ENCODE peak calls at places on chromosomes 3 and 15, in six cellular contexts. S is left ventricle myocardium inferior; K is GM23248; E is A549; O is CD4-positive, CD25-positive, alpha-beta regulatory T cell; Q is mammary epithelial cell. Y is an unnamed sample.

GRCh38 chr15:96416218-96416933 is 85.9 kb downstream of the NR2F2 start:
- DNase-seq in S (no peak), K (no peak), E (no peak), O (no peak), Q (no peak), Y (no peak)

GRCh38 chr3:60463655-60464054 is 787.6 kb downstream of the FHIT start:
- DNase-seq in S (no peak), K (no peak), E (no peak), O (no peak), Q (no peak), Y (no peak)

GRCh38 chr15:98896802-98897732 is 110.5 kb downstream of the PGPEP1L start:
- DNase-seq in S (no peak), K (peak; percentile 98), E (peak; percentile 99), O (no peak), Q (peak; percentile 100), Y (peak; percentile 38)

GRCh38 chr3:179853176-179853575 is 183.6 kb downstream of the PEX5L start:
- DNase-seq in S (no peak), K (peak; percentile 44), E (no peak), O (no peak), Q (no peak), Y (no peak)

GRCh38 chr15:37107071-37107753 is 6.9 kb upstream of the MEIS2 start:
- DNase-seq in S (no peak), K (no peak), E (no peak), O (no peak), Q (no peak), Y (peak; percentile 36)

GRCh38 chr3:134496481-134497071 is 10.7 kb downstream of the CEP63 start:
- DNase-seq in S (no peak), K (no peak), E (no peak), O (peak; percentile 29), Q (no peak), Y (no peak)

GRCh38 chr15:77187751-77188464 is 117.0 kb upstream of the TSPAN3 start:
- DNase-seq in S (no peak), K (peak; percentile 78), E (no peak), O (peak; percentile 32), Q (peak; percentile 11), Y (peak; percentile 55)

GRCh38 chr3:129224984-129225393 is 24.4 kb upstream of the COPG1 start:
- DNase-seq in S (peak; percentile 86), K (peak; percentile 89), E (peak; percentile 80), O (peak; percentile 54), Q (peak; percentile 63), Y (peak; percentile 90)

GRCh38 chr15:94053626-94054025 is 177.7 kb upstream of the MCTP2 start:
- DNase-seq in S (no peak), K (no peak), E (no peak), O (no peak), Q (no peak), Y (no peak)

GRCh38 chr3:143122089-143122430 is 2.5 kb downstream of the CHST2 start:
- DNase-seq in S (no peak), K (no peak), E (no peak), O (no peak), Q (no peak), Y (no peak)

GRCh38 chr3:137770066-137770805 is 6.1 kb downstream of the SOX14 start:
- DNase-seq in S (no peak), K (no peak), E (no peak), O (no peak), Q (no peak), Y (no peak)

GRCh38 chr3:179967622-179968021 is 69.1 kb downstream of the PEX5L start:
- DNase-seq in S (no peak), K (peak; percentile 37), E (no peak), O (no peak), Q (peak; percentile 14), Y (no peak)

GRCh38 chr3:133986302-133986701 is 43.4 kb downstream of the SLCO2A1 start:
- DNase-seq in S (no peak), K (no peak), E (no peak), O (no peak), Q (no peak), Y (no peak)

GRCh38 chr15:95770191-95770590 is 560.3 kb upstream of the NR2F2 start:
- DNase-seq in S (no peak), K (peak; percentile 36), E (no peak), O (no peak), Q (peak; percentile 56), Y (no peak)

GRCh38 chr15:70775160-70775559 is 11.8 kb upstream of the UACA start:
- DNase-seq in S (no peak), K (peak; percentile 93), E (peak; percentile 53), O (no peak), Q (peak; percentile 53), Y (no peak)

DNA sequence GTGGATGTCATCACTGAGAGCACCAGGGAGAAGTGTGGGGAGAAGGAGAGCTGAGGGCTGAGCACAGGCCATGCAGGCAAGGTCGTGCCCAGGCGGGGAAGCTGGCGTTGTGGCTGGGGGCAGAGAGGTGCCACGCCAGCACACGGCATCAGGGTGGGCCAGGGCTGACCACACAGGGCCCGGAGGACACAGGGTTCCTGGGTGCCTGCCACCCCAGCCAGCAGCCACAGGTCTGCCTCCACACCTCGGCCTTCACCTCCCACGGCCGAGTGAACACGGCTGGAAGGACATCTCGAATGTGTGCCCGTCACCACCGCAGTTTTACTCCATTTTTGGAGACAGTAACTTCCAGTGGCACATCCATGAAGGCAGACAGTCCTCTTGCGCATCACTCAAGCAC is 77.1 kb downstream of the ATP10A start:
- DNase-seq in S (no peak), K (no peak), E (no peak), O (no peak), Q (no peak), Y (no peak)
- H3K27ac ChIP-seq in S (no peak overlapping the region), K (peak overlapping the region; percentile 99), E (peak overlapping the region; percentile 26), O (no peak overlapping the region), Q (no peak overlapping the region), Y (no peak overlapping the region)

DNA sequence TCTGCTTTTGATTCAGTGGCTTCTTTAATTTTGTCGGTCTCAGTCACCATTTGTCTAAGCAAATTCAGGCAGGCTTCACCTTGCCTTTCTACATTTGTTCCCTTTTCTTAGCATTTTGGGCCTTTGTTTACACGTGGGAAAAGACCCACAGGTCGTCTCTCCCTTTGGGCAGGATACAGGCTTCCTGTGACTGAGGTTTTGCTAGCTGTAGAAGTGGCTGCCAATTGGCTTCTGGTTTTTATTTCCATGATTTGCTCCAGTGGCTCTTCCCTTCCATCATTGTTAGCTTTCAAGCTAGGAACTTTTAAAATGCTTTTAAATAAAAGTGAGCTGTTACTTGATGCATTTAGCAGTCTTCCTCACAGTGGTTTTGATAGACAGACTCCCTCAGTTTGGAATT is 37.3 kb downstream of the MLH1 start:
- DNase-seq in S (no peak), K (peak; percentile 40), E (no peak), O (no peak), Q (no peak), Y (no peak)
- H3K27ac ChIP-seq in S (peak overlapping the region; percentile 85), K (peak overlapping the region; percentile 84), E (no peak overlapping the region), O (no peak overlapping the region), Q (no peak overlapping the region), Y (peak overlapping the region; percentile 87)

DNA sequence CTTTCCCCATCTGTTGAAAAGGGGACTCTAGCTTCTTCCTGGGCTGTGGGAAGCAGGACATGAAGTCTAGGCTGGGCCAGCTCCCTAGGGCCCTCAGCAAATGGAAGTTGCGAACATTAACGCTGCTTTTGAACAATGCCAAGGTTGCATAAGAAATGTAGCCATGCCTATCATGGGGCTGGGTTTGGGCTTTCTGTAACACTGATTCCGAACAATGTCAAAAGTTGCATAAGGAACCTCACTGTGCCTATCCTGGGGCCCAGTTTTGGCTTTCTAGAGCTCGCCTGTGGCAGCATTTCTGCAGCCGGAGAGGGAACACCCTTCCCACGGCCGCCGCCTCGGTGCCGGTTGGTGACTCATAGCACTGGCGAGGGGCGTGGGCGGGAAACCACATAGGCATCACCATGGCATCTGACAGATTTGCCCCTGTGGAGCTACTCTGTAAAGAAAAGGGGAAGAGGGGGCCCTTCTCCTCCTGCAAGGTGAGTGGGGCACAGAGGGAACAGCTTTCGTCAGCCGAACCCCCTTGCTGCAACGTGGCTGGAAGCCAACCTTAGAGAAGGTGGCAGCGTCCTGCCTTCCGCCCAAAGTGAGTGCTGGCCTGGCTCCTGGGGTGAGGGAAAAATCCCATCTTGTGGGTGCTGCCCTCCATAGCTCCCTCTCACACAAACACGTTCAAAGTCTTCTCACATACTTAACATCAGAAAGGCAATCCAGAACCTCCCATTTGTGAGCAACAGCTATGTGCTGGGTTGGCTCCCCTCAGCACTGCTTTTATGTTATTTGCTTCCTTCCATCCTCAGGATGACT is 46.6 kb upstream of the ATP2B2 start:
- DNase-seq in S (no peak), K (peak; percentile 66), E (peak; percentile 25), O (peak; percentile 74), Q (peak; percentile 83), Y (peak; percentile 72)
- H3K27ac ChIP-seq in S (no peak overlapping the region), K (no peak overlapping the region), E (no peak overlapping the region), O (no peak overlapping the region), Q (peak overlapping the region; percentile 0), Y (no peak overlapping the region)

DNA sequence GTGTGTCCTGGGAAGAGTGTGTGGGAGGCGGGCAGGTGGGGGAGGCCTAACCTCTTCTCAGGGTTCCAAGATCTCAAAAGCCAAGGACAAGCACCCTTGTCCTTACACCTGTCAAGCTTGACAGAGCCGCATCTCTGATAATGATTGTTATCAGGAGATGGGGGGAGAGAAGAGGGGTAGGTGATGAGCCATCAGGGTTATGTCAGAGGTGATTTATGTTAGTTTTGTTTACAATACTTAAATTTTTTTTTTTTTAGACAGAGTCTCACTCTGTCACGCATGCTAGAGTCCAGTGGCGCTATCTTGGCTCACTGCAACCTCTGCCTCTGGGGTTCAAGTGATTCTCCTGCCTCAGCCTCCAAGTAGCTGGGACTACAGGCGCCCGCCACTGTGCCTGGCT is 7.4 kb upstream of the NCBP2 start:
- DNase-seq in S (no peak), K (no peak), E (no peak), O (no peak), Q (no peak), Y (no peak)
- H3K27ac ChIP-seq in S (no peak overlapping the region), K (no peak overlapping the region), E (no peak overlapping the region), O (no peak overlapping the region), Q (no peak overlapping the region), Y (no peak overlapping the region)

Y was measured in right cardiac atrium.